ENCODE peak calls at places on chromosome 13, in six cellular contexts. Z is AG04450, H is K562, O is left lung, P is hepatocyte, Q is heart left ventricle. L is an unnamed sample.

GRCh38 chr13:99316657-99317244 is 9.6 kb upstream of the GPR183 start:
- DNase-seq in Z (no peak), P (no peak), O (no peak), H (no peak), Q (no peak), L (no peak)

GRCh38 chr13:28636078-28636477 is 22.9 kb upstream of the POMP start:
- DNase-seq in P (no peak), H (no peak), Q (no peak), O (no peak), Z (no peak), L (no peak)

GRCh38 chr13:50494110-50494509 is 349.4 kb downstream of the DLEU7 start:
- DNase-seq in Q (no peak), Z (no peak), H (no peak), P (no peak), O (no peak), L (no peak)

GRCh38 chr13:29513002-29513980 is 82.2 kb downstream of the SLC7A1 start:
- DNase-seq in P (no peak), Q (no peak), H (no peak), O (peak), Z (no peak), L (no peak)

GRCh38 chr13:27476943-27477681 is 26.7 kb upstream of the MTIF3 start:
- DNase-seq in Z (peak), H (no peak), Q (no peak), O (no peak), P (peak), L (no peak)

GRCh38 chr13:48896312-48896711 is 79.4 kb upstream of the FNDC3A start:
- DNase-seq in Q (no peak), H (no peak), P (no peak), Z (peak), O (no peak), L (no peak)

GRCh38 chr13:112814905-112815585 is 125.2 kb downstream of the ATP11A start:
- DNase-seq in P (no peak), Q (no peak), Z (no peak), O (no peak), H (no peak), L (no peak)

GRCh38 chr13:26017196-26017921 is 34.5 kb downstream of the SHISA2 start:
- DNase-seq in Z (no peak), O (no peak), P (no peak), H (no peak), Q (no peak), L (no peak)

GRCh38 chr13:113860579-113861432 is 3.1 kb downstream of the GAS6 start:
- DNase-seq in O (peak), Z (no peak), H (peak), P (peak), Q (no peak), L (peak)

GRCh38 chr13:78137404-78138142 is 218.9 kb upstream of the EDNRB start:
- DNase-seq in Q (no peak), H (peak), P (peak), Z (peak), O (no peak), L (peak)

GRCh38 chr13:54879036-54879435 is 1850.4 kb downstream of the OLFM4 start:
- DNase-seq in Z (no peak), P (no peak), H (no peak), O (no peak), Q (no peak), L (no peak)

GRCh38 chr13:54875111-54875510 is 1846.5 kb downstream of the OLFM4 start:
- DNase-seq in O (no peak), P (no peak), Z (no peak), Q (no peak), H (no peak), L (no peak)
- H3K27ac ChIP-seq in O (no peak), P (no peak), Z (no peak), Q (no peak), H (no peak), L (no peak)

DNA sequence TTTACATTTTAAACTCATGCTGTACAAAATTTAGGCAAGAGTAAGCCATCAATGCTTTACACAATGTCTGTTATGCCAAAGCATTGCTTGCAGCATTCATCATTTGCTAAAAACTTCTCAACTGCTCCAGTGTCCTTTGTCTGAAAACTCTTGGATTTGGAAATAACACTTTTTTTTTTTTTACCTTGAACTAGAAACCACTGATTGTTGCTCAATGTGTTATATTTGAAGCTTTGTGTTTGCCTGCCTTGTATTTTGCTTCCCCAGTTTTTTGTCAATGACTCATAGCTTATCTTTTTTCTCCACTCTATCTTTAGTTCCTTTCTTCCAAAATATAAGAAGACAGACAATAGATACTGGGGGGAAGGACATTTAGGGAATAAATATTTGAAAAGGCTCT is 31.3 kb downstream of the CCDC122 start:
- DNase-seq in Q (no peak), Z (peak), O (no peak), P (no peak), H (no peak), L (no peak)
- H3K27ac ChIP-seq in Q (no peak), Z (no peak), O (no peak), P (no peak), H (no peak), L (no peak)

GRCh38 chr13:38348890-38349289 is 761 bp upstream of the UFM1 start:
- DNase-seq in Q (no peak), P (peak), H (no peak), Z (no peak), O (no peak), L (no peak)
- H3K27ac ChIP-seq in Q (peak), P (peak), H (peak), Z (peak), O (peak), L (no peak)

GRCh38 chr13:46183018-46183940 is 1.3 kb upstream of the LCP1 start:
- DNase-seq in P (no peak), H (no peak), Z (no peak), Q (no peak), O (no peak), L (no peak)

GRCh38 chr13:46181799-46182490 is at the start of gene LCP1:
- DNase-seq in Z (no peak), H (peak), Q (no peak), O (peak), P (peak), L (no peak)

GRCh38 chr13:46180393-46180792 is 1.6 kb downstream of the LCP1 start:
- DNase-seq in Z (no peak), Q (no peak), H (no peak), O (no peak), P (no peak), L (no peak)

GRCh38 chr13:46184277-46184699 is 2.3 kb upstream of the LCP1 start:
- DNase-seq in O (peak), Q (no peak), H (peak), Z (no peak), P (peak), L (peak)

DNA sequence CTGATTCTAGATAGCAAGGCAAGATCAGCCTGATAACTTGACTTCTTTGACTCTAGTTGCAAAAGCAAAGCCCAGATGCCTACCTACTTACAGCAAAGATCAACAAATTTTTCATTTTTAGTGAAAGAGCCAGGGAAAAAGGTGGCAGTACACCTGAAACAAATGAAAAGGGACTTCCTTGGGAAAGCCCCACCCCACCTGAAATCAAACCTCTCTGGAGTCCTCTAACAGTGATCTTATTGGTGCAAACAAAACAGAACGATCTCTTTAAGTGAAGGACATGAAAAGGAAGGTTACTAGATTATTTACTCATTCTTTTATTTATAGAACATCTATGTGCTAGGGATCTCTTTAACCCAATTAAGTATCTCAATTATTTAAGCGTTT is 507 bp upstream of the LCP1 start:
- DNase-seq in H (no peak), Z (no peak), P (no peak), Q (no peak), O (no peak), L (no peak)
- H3K27ac ChIP-seq in H (peak), Z (no peak), P (peak), Q (no peak), O (peak), L (no peak)

GRCh38 chr13:41468631-41469030 is 11.3 kb downstream of the RGCC start:
- DNase-seq in Q (no peak), H (no peak), O (no peak), Z (no peak), P (no peak), L (no peak)

GRCh38 chr13:41465965-41466364 is 8.6 kb downstream of the RGCC start:
- DNase-seq in O (no peak), Z (no peak), H (no peak), Q (no peak), P (no peak), L (no peak)

GRCh38 chr13:41470187-41470586 is 12.8 kb downstream of the RGCC start:
- DNase-seq in H (no peak), Z (no peak), Q (no peak), P (no peak), O (no peak), L (no peak)

GRCh38 chr13:41465215-41465907 is 8.0 kb downstream of the RGCC start:
- DNase-seq in P (no peak), Q (peak), Z (peak), O (peak), H (no peak), L (no peak)

GRCh38 chr13:41467546-41467945 is 10.2 kb downstream of the RGCC start:
- DNase-seq in O (no peak), H (no peak), Q (no peak), Z (no peak), P (no peak), L (no peak)
- H3K27ac ChIP-seq in O (no peak), H (no peak), Q (no peak), Z (no peak), P (no peak), L (no peak)

L was measured in H1.